ENCODE peak calls at places on chromosomes 5 and 9, in six cellular contexts. R, C, G, Q, B and O are unnamed samples.

GRCh38 chr5:172223901-172224873 is 30.2 kb downstream of the EFCAB9 start:
- DNase-seq in C (peak; percentile 54), R (no peak), B (no peak), G (no peak), Q (no peak), O (no peak)

GRCh38 chr5:63603001-63603400 is 359.2 kb downstream of the HTR1A start:
- DNase-seq in B (no peak), R (no peak), C (no peak), Q (no peak), G (no peak), O (no peak)

GRCh38 chr5:72955143-72955767 is 586 bp upstream of the FCHO2 start:
- DNase-seq in Q (peak; percentile 85), C (no peak), R (peak; percentile 57), B (no peak), G (peak; percentile 81), O (peak; percentile 74)

GRCh38 chr5:172878585-172879433 is 44.8 kb downstream of the ERGIC1 start:
- DNase-seq in Q (no peak), R (no peak), G (no peak), C (peak; percentile 43), B (no peak), O (no peak)

GRCh38 chr5:150777685-150778084 is 872 bp upstream of the SMIM3 start:
- DNase-seq in B (no peak), R (no peak), G (no peak), C (no peak), Q (no peak), O (peak; percentile 61)

GRCh38 chr5:176364765-176365662 is at the start of gene ARL10:
- DNase-seq in C (peak; percentile 72), R (peak; percentile 12), G (peak; percentile 24), B (peak; percentile 68), Q (peak; percentile 54), O (no peak)

GRCh38 chr5:179406031-179406681 is 60.9 kb upstream of the ADAMTS2 start:
- DNase-seq in C (no peak), Q (no peak), R (no peak), B (no peak), G (no peak), O (no peak)

GRCh38 chr5:154202379-154203260 is 12.1 kb downstream of the GALNT10 start:
- DNase-seq in R (no peak), G (peak; percentile 48), C (peak; percentile 54), B (no peak), Q (no peak), O (no peak)

GRCh38 chr9:94026816-94027215 is 57.4 kb upstream of the PTPDC1 start:
- DNase-seq in C (no peak), Q (no peak), B (no peak), G (no peak), R (no peak), O (no peak)

GRCh38 chr5:34835664-34836063 is 3.3 kb upstream of the TTC23L start:
- DNase-seq in C (no peak), R (no peak), G (no peak), Q (no peak), B (no peak), O (no peak)

GRCh38 chr5:8306289-8306688 is 437.3 kb downstream of the MTRR start:
- DNase-seq in R (no peak), B (no peak), G (no peak), Q (no peak), C (no peak), O (no peak)

GRCh38 chr9:20319641-20320337 is 302.5 kb downstream of the MLLT3 start:
- DNase-seq in Q (no peak), G (no peak), R (no peak), B (no peak), C (peak; percentile 27), O (peak; percentile 73)

GRCh38 chr9:974993-975739 is 1.3 kb upstream of the DMRT3 start:
- DNase-seq in G (no peak), B (no peak), C (no peak), R (no peak), Q (no peak), O (no peak)

GRCh38 chr5:9347541-9348295 is 198.2 kb downstream of the SEMA5A start:
- DNase-seq in B (no peak), C (no peak), G (no peak), R (no peak), Q (no peak), O (no peak)

GRCh38 chr9:7125231-7125630 is 367.5 kb downstream of the KDM4C start:
- DNase-seq in C (no peak), G (no peak), B (no peak), R (no peak), Q (no peak), O (no peak)

GRCh38 chr5:174086751-174087150 is 41.2 kb downstream of the NSG2 start:
- DNase-seq in G (no peak), C (no peak), B (no peak), R (no peak), Q (no peak), O (no peak)

GRCh38 chr5:129963359-129963758 is 59.1 kb downstream of the CHSY3 start:
- DNase-seq in Q (no peak), C (no peak), B (peak; percentile 14), R (peak; percentile 40), G (no peak), O (peak; percentile 8)

GRCh38 chr5:132687995-132688394 is 14.2 kb downstream of the IL4 start:
- DNase-seq in G (no peak), R (no peak), B (no peak), C (peak; percentile 23), Q (no peak), O (no peak)

GRCh38 chr5:54673523-54674225 is 156.1 kb downstream of the SNX18 start:
- DNase-seq in R (no peak), C (peak; percentile 31), B (no peak), Q (no peak), G (peak; percentile 61), O (no peak)

GRCh38 chr5:99900302-99900811 is 634.8 kb upstream of the FAM174A start:
- DNase-seq in B (no peak), Q (no peak), G (no peak), C (no peak), R (peak; percentile 33), O (peak; percentile 38)

GRCh38 chr9:19967567-19968459 is 179.0 kb upstream of the SLC24A2 start:
- DNase-seq in R (no peak), B (no peak), Q (no peak), G (no peak), C (no peak), O (no peak)